ENCODE peak calls at places on chromosomes 12 and 14, in five cellular contexts. One of them, this sample, is unnamed.

GRCh38 chr14:68656452-68656851 is 136.4 kb downstream of the ZFP36L1 start:
- ATAC-seq in activated CD8-positive, alpha-beta T cell treated with anti-CD3 and anti-CD28 coated beads for 36 hours: no peak
- ATAC-seq in foreskin keratinocyte: no peak
- ATAC-seq in right lobe of liver: no peak
- ATAC-seq in left colon: no peak
- ATAC-seq in this sample: no peak

GRCh38 chr12:80707830-80708534 is 548 bp downstream of the MYF6 start:
- ATAC-seq in activated CD8-positive, alpha-beta T cell treated with anti-CD3 and anti-CD28 coated beads for 36 hours: no peak
- ATAC-seq in foreskin keratinocyte: no peak
- ATAC-seq in right lobe of liver: no peak
- ATAC-seq in left colon: no peak
- ATAC-seq in this sample: no peak

GRCh38 chr12:130281157-130281799 is 56.4 kb upstream of the PIWIL1 start:
- ATAC-seq in activated CD8-positive, alpha-beta T cell treated with anti-CD3 and anti-CD28 coated beads for 36 hours: peak; percentile 72
- ATAC-seq in foreskin keratinocyte: peak; percentile 87
- ATAC-seq in right lobe of liver: peak; percentile 88
- ATAC-seq in left colon: no peak
- ATAC-seq in this sample: no peak

GRCh38 chr14:75969126-75969525 is 12.7 kb downstream of the TGFB3 start:
- ATAC-seq in activated CD8-positive, alpha-beta T cell treated with anti-CD3 and anti-CD28 coated beads for 36 hours: no peak
- ATAC-seq in foreskin keratinocyte: no peak
- ATAC-seq in right lobe of liver: no peak
- ATAC-seq in left colon: no peak
- ATAC-seq in this sample: no peak

GRCh38 chr14:24804813-24805212 is 170.8 kb upstream of the GZMB start:
- ATAC-seq in activated CD8-positive, alpha-beta T cell treated with anti-CD3 and anti-CD28 coated beads for 36 hours: no peak
- ATAC-seq in foreskin keratinocyte: no peak
- ATAC-seq in right lobe of liver: no peak
- ATAC-seq in left colon: peak; percentile 44
- ATAC-seq in this sample: no peak

GRCh38 chr14:93759781-93760307 is 28.4 kb downstream of the PRIMA1 start:
- ATAC-seq in activated CD8-positive, alpha-beta T cell treated with anti-CD3 and anti-CD28 coated beads for 36 hours: no peak
- ATAC-seq in foreskin keratinocyte: no peak
- ATAC-seq in right lobe of liver: peak; percentile 98
- ATAC-seq in left colon: no peak
- ATAC-seq in this sample: no peak

GRCh38 chr12:116148844-116149243 is 128.6 kb downstream of the MED13L start:
- ATAC-seq in activated CD8-positive, alpha-beta T cell treated with anti-CD3 and anti-CD28 coated beads for 36 hours: peak; percentile 39
- ATAC-seq in foreskin keratinocyte: no peak
- ATAC-seq in right lobe of liver: peak; percentile 65
- ATAC-seq in left colon: peak; percentile 62
- ATAC-seq in this sample: no peak

GRCh38 chr12:2924019-2924418 is 33.3 kb downstream of the TULP3 start:
- ATAC-seq in activated CD8-positive, alpha-beta T cell treated with anti-CD3 and anti-CD28 coated beads for 36 hours: no peak
- ATAC-seq in foreskin keratinocyte: no peak
- ATAC-seq in right lobe of liver: no peak
- ATAC-seq in left colon: no peak
- ATAC-seq in this sample: no peak

GRCh38 chr12:55724226-55724939 is 4.2 kb downstream of the RDH5 start:
- ATAC-seq in activated CD8-positive, alpha-beta T cell treated with anti-CD3 and anti-CD28 coated beads for 36 hours: peak; percentile 39
- ATAC-seq in foreskin keratinocyte: peak; percentile 39
- ATAC-seq in right lobe of liver: no peak
- ATAC-seq in left colon: no peak
- ATAC-seq in this sample: no peak

GRCh38 chr12:6292606-6293005 is 17.9 kb upstream of the PLEKHG6 start:
- ATAC-seq in activated CD8-positive, alpha-beta T cell treated with anti-CD3 and anti-CD28 coated beads for 36 hours: no peak
- ATAC-seq in foreskin keratinocyte: no peak
- ATAC-seq in right lobe of liver: peak; percentile 57
- ATAC-seq in left colon: peak; percentile 25
- ATAC-seq in this sample: no peak

GRCh38 chr14:51014086-51014485 is 69.8 kb upstream of the PYGL start:
- ATAC-seq in activated CD8-positive, alpha-beta T cell treated with anti-CD3 and anti-CD28 coated beads for 36 hours: no peak
- ATAC-seq in foreskin keratinocyte: peak; percentile 34
- ATAC-seq in right lobe of liver: no peak
- ATAC-seq in left colon: peak; percentile 28
- ATAC-seq in this sample: peak; percentile 20

GRCh38 chr12:132521200-132521580 is 31.2 kb downstream of the FBRSL1 start:
- ATAC-seq in activated CD8-positive, alpha-beta T cell treated with anti-CD3 and anti-CD28 coated beads for 36 hours: no peak
- ATAC-seq in foreskin keratinocyte: no peak
- ATAC-seq in right lobe of liver: no peak
- ATAC-seq in left colon: no peak
- ATAC-seq in this sample: no peak

This sample was measured in esophagus mucosa.